ENCODE peak calls at places on chromosome 16, in five cellular contexts. H, Z, P, G and N are unnamed samples. For H3K9me3, the result is how much of the 10 kb centered on the place peaks cover.

GRCh38 chr16:89361756-89362155 is 128.6 kb downstream of the ANKRD11 start:
- DNase-seq in H (no peak), Z (no peak), P (no peak), G (no peak), N (no peak)

GRCh38 chr16:88356124-88356726 is 26.5 kb upstream of the ZNF469 start:
- DNase-seq in H (peak), Z (no peak), P (no peak), G (no peak), N (no peak)

GRCh38 chr16:51607202-51607756 is 456.2 kb upstream of the SALL1 start:
- DNase-seq in H (no peak), Z (no peak), P (no peak), G (no peak), N (no peak)

GRCh38 chr16:1770328-1771071 is 843 bp downstream of the NME3 start:
- DNase-seq in H (peak), Z (peak), P (peak), G (peak), N (peak)

GRCh38 chr16:66287916-66288315 is 78.6 kb upstream of the CDH5 start:
- DNase-seq in H (no peak), Z (no peak), P (no peak), G (no peak), N (no peak)

GRCh38 chr16:49649013-49649785 is 206.7 kb downstream of the ZNF423 start:
- DNase-seq in H (no peak), Z (peak), P (no peak), G (no peak), N (no peak)

GRCh38 chr16:69830534-69831211 is 68.5 kb downstream of the WWP2 start:
- DNase-seq in H (no peak), Z (no peak), P (no peak), G (no peak), N (no peak)

GRCh38 chr16:86929149-86929871 is 351.0 kb downstream of the FOXL1 start:
- DNase-seq in H (no peak), Z (no peak), P (no peak), G (no peak), N (peak)

GRCh38 chr16:57316390-57317017 is 32.0 kb upstream of the PLLP start:
- DNase-seq in H (no peak), Z (peak), P (peak), G (peak), N (no peak)

GRCh38 chr16:49216593-49216992 is 65.0 kb downstream of the CBLN1 start:
- DNase-seq in H (no peak), Z (no peak), P (no peak), G (no peak), N (no peak)

GRCh38 chr16:66588981-66589713 is 9.9 kb downstream of the CMTM2 start:
- DNase-seq in H (no peak), Z (peak), P (peak), G (no peak), N (no peak)

GRCh38 chr16:55389426-55390073 is 65.5 kb downstream of the IRX6 start:
- DNase-seq in H (no peak), Z (no peak), P (no peak), G (no peak), N (peak)

GRCh38 chr16:12455287-12455798 is 348.3 kb downstream of the CPPED1 start:
- DNase-seq in H (peak), Z (peak), P (peak), G (peak), N (peak)

GRCh38 chr16:17070882-17071592 is 399.7 kb downstream of the XYLT1 start:
- DNase-seq in H (peak), Z (no peak), P (peak), G (no peak), N (peak)

GRCh38 chr16:19959736-19960135 is 75.1 kb upstream of the GPRC5B start:
- DNase-seq in H (no peak), Z (no peak), P (no peak), G (no peak), N (no peak)

GRCh38 chr16:54099627-54100026 is 187.0 kb downstream of the IRX3 start:
- DNase-seq in H (no peak), Z (no peak), P (no peak), G (no peak), N (no peak)

DNA sequence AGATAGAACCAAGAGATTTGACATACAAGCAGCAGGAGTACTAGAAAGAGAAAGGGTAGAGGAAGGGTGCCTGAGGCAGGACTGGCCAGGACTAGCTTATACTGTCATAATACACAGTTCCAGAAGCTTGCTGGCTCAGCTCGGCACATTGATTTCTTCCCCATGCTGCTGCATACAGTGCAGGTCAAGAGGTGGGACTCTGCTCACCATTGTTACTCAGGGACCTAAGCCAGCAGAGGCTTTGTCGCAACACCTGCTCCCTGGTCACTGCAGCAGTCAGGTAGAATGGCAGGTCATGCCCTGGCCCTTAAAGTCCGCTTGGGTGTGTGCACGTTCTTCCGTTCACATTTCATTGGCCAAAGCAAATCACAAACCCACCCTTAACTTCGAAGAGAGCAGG is 32.8 kb downstream of the LDHD start:
- DNase-seq in H (no peak), Z (no peak), P (no peak), G (no peak), N (no peak)
- H3K9me3 ChIP-seq in H (under half), Z (under half), P (under half), G (under half), N (under half)

DNA sequence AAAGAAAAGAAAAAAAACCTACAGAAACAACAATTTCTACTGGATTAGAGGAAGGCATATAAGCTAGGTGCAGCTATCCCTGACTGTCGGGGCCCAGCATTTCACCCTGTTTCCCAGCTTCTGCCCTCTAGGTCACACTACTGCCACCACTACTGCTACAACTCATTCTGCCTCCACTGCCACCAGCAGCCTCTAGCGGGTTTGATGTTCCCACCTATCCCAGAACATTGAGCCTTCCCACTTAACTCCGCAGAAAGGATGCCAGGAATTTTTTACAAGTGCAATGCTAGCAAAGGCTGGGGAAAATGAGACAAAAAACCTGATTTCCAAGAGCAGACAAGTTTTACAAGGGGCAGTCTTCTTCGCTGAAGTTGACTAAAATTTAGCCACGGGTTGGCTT is 10.4 kb downstream of the ADCY9 start:
- DNase-seq in H (no peak), Z (no peak), P (no peak), G (no peak), N (no peak)
- H3K9me3 ChIP-seq in H (under half), Z (under half), P (under half), G (under half), N (under half)

DNA sequence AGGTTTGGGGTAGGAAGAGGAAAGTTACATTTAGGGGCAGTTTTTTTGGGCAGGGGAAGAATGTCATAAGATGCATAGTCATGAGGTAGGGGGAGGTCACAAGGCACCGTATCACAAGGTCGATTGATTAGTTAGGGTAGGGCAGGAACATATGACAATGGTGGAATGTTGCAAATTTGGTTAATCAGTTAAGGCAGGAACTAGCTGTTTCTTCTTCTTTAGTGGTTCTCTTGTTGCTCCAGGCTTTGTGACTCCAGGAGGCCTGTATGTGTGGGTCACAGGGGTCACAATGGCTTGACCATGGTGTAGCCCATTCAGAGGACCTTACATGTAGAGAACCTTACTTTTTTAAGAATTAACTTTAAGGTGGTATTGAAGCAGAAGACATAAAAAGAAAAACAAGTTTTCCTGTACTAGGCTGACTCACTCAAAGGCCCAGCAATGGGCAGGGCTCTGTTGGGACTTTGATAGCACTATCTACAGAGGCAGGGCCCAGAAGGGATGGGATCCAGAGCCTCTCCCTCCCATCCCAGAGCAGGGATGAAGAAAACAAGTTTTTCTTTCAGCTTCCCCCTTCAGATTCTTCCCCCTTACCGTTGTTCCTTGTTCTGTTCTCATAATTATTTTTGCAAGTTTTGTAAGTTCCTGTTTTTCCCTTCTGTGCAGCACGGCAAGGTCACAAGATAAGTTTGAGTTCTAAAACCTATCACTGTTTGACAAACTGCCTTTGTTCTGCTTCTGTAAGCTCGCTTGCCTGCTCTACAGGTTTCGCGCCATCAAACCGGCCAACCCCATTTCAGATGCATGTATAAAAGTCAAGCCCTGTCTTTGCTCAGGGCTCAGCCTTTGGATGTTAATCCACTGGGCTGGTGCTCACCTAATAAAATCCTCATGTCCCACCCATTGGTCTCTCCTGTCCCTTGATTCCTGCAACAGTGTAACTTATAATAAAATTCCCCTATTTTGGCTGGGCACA is 45.8 kb upstream of the ATF7IP2 start:
- DNase-seq in H (no peak), Z (no peak), P (no peak), G (no peak), N (no peak)
- H3K9me3 ChIP-seq in H (under half), Z (under half), P (under half), G (under half), N (under half)

DNA sequence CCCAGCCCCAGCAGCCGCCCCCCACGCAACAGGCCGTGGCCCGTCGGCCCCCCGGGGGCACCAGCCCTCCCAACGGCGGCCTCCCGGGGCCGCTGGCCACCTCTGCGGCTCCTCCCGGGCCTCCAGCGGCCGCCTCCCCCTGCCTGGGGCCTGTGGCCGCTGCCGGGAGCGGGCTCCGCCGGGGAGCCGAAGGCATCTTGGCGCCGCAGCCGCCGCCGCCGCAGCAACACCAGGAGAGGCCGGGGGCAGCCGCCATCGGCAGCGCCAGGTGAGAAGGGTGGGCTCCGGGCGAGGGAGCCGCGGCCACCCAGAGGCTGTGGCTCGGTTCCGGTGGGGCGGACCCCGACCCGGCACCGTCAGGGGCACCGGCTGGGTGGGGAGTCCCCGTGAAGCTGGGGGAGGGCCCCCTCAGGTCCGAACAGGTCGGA is 506 bp downstream of the ATXN2L start:
- DNase-seq in H (no peak), Z (no peak), P (no peak), G (no peak), N (no peak)
- H3K9me3 ChIP-seq in H (under half), Z (under half), P (under half), G (under half), N (under half)